ENCODE peak calls at places on chromosomes 3 and 15, in seven cellular contexts. H is NCI-H345, Z is endothelial cell, M is stomach, N is left ventricle myocardium inferior, C is cardiac fibroblast, E is tibial artery. X is an unnamed sample.

GRCh38 chr3:29370451-29371420 is 89.9 kb downstream of the RBMS3 start:
- DNase-seq in H (no peak), Z (no peak), M (no peak), N (no peak), C (no peak), E (no peak), X (no peak)

GRCh38 chr3:177754508-177754921 is 557.2 kb upstream of the TBL1XR1 start:
- DNase-seq in H (no peak), Z (no peak), M (no peak), N (no peak), C (no peak), E (no peak), X (no peak)

GRCh38 chr3:32100465-32100864 is 6.0 kb upstream of the GPD1L start:
- DNase-seq in H (no peak), Z (no peak), M (no peak), N (no peak), C (no peak), E (peak; percentile 74), X (no peak)

GRCh38 chr15:23447107-23447500 is at the start of gene GOLGA6L2:
- DNase-seq in H (no peak), Z (no peak), M (no peak), N (no peak), C (no peak), E (no peak), X (no peak)

GRCh38 chr3:100634493-100635272 is 25.3 kb downstream of the ADGRG7 start:
- DNase-seq in H (peak; percentile 6), Z (peak; percentile 26), M (peak; percentile 57), N (no peak), C (peak; percentile 41), E (no peak), X (no peak)

GRCh38 chr3:101851072-101851471 is 1.8 kb downstream of the NFKBIZ start:
- DNase-seq in H (no peak), Z (no peak), M (no peak), N (no peak), C (no peak), E (no peak), X (no peak)

GRCh38 chr3:157807286-157807685 is 298.9 kb downstream of the SHOX2 start:
- DNase-seq in H (no peak), Z (no peak), M (no peak), N (no peak), C (peak; percentile 14), E (no peak), X (no peak)

GRCh38 chr3:23810342-23811116 is 4.8 kb downstream of the UBE2E1 start:
- DNase-seq in H (peak; percentile 33), Z (peak; percentile 55), M (peak; percentile 46), N (peak; percentile 44), C (peak; percentile 32), E (peak; percentile 71), X (no peak)

GRCh38 chr15:89462198-89462912 is 34.0 kb downstream of the RHCG start:
- DNase-seq in H (no peak), Z (no peak), M (no peak), N (no peak), C (peak; percentile 38), E (no peak), X (no peak)

X was measured in DMS79.